ENCODE peak calls at places on chromosomes 16 and 17, in nine cellular contexts. M, R, L, G, Y, I, S, X and Q are unnamed samples.
A peak's percentile ranks its signal among the peaks of the same experiment; 100 is the strongest.

GRCh38 chr17:731943-732787 is at the start of gene TLCD3A:
- DNase-seq in Y (peak; percentile 82), R (peak; percentile 50), M (peak; percentile 71), S (peak; percentile 35), L (peak; percentile 70), X (peak; percentile 82), G (peak; percentile 77), I (no peak), Q (no peak)

GRCh38 chr17:43540821-43541674 is 5.1 kb downstream of the ETV4 start:
- DNase-seq in M (no peak), R (no peak), X (peak; percentile 30), I (no peak), L (peak; percentile 76), Y (no peak), S (no peak), G (no peak), Q (peak; percentile 81)

GRCh38 chr16:85924675-85925074 is 25.7 kb downstream of the IRF8 start:
- DNase-seq in G (no peak), Y (no peak), I (no peak), S (no peak), R (no peak), X (no peak), M (no peak), L (no peak), Q (no peak)

GRCh38 chr16:4634768-4635167 is 10.1 kb downstream of the MGRN1 start:
- DNase-seq in S (no peak), Y (no peak), I (no peak), X (no peak), R (no peak), L (no peak), G (no peak), M (no peak), Q (no peak)

GRCh38 chr16:66616169-66616568 is 11.7 kb downstream of the CMTM3 start:
- DNase-seq in G (no peak), X (no peak), S (no peak), I (no peak), R (no peak), M (no peak), L (no peak), Y (no peak), Q (no peak)

GRCh38 chr17:1573932-1574696 is 11.5 kb upstream of the PITPNA start:
- DNase-seq in M (peak; percentile 85), X (peak; percentile 88), L (peak; percentile 87), G (peak; percentile 84), Y (peak; percentile 92), S (peak; percentile 35), I (peak; percentile 22), R (peak; percentile 69), Q (no peak)

GRCh38 chr17:21289902-21290571 is 5.5 kb downstream of the MAP2K3 start:
- DNase-seq in M (peak; percentile 82), Y (no peak), L (no peak), R (no peak), S (no peak), G (peak; percentile 54), I (no peak), X (no peak), Q (no peak)

GRCh38 chr16:62692685-62693084 is 656.4 kb upstream of the CDH8 start:
- DNase-seq in X (no peak), L (no peak), M (no peak), I (no peak), R (no peak), Y (no peak), G (no peak), S (no peak), Q (no peak)

GRCh38 chr16:47309581-47310312 is 151.1 kb downstream of the ITFG1 start:
- DNase-seq in R (peak; percentile 8), S (no peak), X (no peak), I (no peak), Y (no peak), G (no peak), L (no peak), M (no peak), Q (no peak)

GRCh38 chr17:8832711-8833352 is 33.7 kb upstream of the MFSD6L start:
- DNase-seq in S (peak; percentile 3), I (no peak), Y (no peak), M (no peak), G (no peak), R (no peak), X (peak; percentile 73), L (peak; percentile 87), Q (no peak)

GRCh38 chr16:19850131-19850817 is 34.4 kb downstream of the GPRC5B start:
- DNase-seq in Y (no peak), X (no peak), I (no peak), M (no peak), G (no peak), L (no peak), S (no peak), R (no peak), Q (no peak)

DNA sequence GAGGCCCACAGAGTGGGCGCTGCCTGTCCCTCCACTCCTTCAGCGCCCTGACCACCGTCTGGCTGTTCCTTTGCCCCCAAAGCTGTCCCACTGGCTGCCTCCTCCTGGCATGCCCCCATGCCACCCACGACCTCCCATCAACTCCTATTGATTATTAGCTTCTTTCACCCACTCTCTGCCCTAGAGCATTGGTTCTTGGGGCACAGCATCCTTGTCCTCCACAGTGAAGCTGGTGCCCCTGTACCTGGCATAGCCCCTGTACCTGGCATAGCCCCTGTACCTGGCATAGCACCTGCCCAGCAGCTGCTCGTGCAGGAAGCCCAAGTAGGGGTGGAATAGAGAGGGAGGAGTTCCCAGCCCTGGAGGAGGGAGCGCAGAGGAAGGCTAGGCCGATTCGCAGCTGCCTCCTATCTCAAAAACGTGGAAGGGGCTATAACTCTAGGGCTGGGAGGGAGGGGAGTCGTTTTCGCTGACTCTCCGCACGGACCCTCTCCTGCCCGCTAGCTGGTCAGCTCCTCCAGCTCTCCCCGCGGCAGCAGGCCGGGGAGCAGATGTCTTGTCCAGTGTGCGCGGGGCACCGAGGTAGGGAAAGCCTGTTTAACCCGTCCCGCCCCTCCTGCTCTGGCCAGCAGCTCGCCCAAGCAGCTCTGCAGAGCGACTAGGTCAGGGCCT is 5.7 kb upstream of the ACTG1 start:
- DNase-seq in M (no peak), X (peak; percentile 59), R (no peak), Y (no peak), S (no peak), L (no peak), I (no peak), G (peak; percentile 54), Q (no peak)
- TF ChIP-seq CTCF in M (no peak), X (no peak), R (no peak), Y (no peak), S (no peak), L (no peak), I (no peak), G (no peak), Q (no peak)

DNA sequence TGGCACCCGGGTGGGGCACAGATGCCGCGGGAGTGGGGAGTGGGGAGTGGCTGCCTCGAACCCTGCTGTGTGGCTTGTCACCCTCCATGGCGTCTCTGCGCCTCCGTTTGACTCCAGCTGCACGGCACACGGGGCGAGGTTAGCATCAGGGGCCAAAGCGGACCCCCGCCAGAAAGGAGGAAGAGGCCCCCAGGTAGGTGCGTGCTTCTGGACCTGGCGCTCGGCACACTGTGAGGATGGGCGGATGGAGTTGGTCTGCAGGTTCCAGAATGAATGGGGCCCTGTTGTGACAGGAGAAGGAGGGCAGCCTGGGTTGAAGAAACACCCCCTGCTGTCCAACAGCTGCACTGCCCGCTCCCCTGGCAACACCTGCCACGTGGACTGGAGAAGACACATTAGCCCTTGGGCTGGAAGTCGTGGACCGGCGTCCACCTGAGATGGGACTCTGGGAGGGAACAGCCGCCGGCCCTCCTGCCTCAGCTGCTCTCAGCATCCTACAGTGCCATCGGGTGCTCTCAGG is 9.4 kb upstream of the FASN start:
- DNase-seq in Y (peak; percentile 62), S (no peak), G (peak; percentile 18), L (no peak), I (no peak), X (no peak), R (no peak), M (no peak), Q (no peak)
- TF ChIP-seq CTCF in Y (peak; percentile 8), S (no peak), G (no peak), L (no peak), I (no peak), X (peak; percentile 8), R (peak; percentile 30), M (no peak), Q (no peak)

GRCh38 chr17:57749701-57750100 is 4.6 kb upstream of the CCDC182 start:
- DNase-seq in I (no peak), L (no peak), R (no peak), S (no peak), Y (no peak), M (no peak), X (no peak), G (no peak), Q (no peak)
- TF ChIP-seq CTCF in I (no peak), L (no peak), R (no peak), S (no peak), Y (no peak), M (no peak), X (no peak), G (no peak), Q (no peak)

DNA sequence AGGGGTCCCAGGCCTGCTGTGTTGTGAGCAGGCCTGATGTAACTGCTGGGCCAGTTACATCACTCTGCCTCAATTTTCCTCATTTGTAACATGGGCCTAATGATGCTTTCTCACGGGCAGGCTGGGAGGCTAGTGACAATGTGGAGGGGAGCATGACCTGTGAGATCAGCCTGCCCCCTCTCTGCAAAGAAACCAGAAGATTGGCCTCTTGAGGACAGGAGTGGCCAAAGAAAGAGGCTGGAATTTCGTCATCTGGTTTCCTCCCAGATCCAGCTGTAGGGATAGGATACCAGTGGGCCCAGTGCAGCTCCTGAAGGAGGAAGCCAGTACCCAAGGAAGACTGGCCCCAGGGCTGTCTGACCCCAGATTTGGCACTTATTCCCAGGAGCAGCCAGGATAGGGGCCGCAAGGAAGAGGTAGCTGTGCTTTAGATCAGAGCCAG is 615 bp upstream of the SREBF1 start:
- DNase-seq in S (no peak), R (peak; percentile 66), M (peak; percentile 79), L (no peak), X (no peak), Y (peak; percentile 80), I (no peak), G (peak; percentile 62), Q (no peak)
- TF ChIP-seq CTCF in S (no peak), R (no peak), M (peak; percentile 13), L (no peak), X (no peak), Y (no peak), I (no peak), G (no peak), Q (peak; percentile 7)

GRCh38 chr17:2592974-2593845 is at the start of gene PAFAH1B1:
- DNase-seq in S (peak; percentile 93), I (no peak), L (peak; percentile 93), G (peak; percentile 93), X (peak; percentile 97), Y (peak; percentile 92), M (peak; percentile 95), R (peak; percentile 92), Q (peak; percentile 15)
- TF ChIP-seq CTCF in S (no peak), I (no peak), L (no peak), G (peak; percentile 11), X (no peak), Y (peak; percentile 23), M (peak; percentile 45), R (no peak), Q (peak; percentile 41)